ENCODE peak calls at places on chromosome 6, in six cellular contexts. O, I, U, M, Y and K are unnamed samples.
A peak's percentile ranks its signal among the peaks of the same experiment; 100 is the strongest.

GRCh38 chr6:1201547-1202200 is 110.2 kb upstream of the FOXQ1 start:
- DNase-seq in O (no peak), I (no peak), U (no peak), M (no peak), Y (no peak), K (no peak)

GRCh38 chr6:26322645-26323482 is 42.1 kb upstream of the BTN3A2 start:
- DNase-seq in O (no peak), I (no peak), U (no peak), M (peak; percentile 83), Y (peak; percentile 21), K (peak; percentile 44)

GRCh38 chr6:31203345-31203979 is 33.0 kb upstream of the POU5F1 start:
- DNase-seq in O (no peak), I (no peak), U (no peak), M (peak; percentile 66), Y (peak; percentile 53), K (peak; percentile 96)

GRCh38 chr6:150767585-150768164 is 97.8 kb upstream of the MTHFD1L start:
- DNase-seq in O (no peak), I (no peak), U (no peak), M (no peak), Y (no peak), K (no peak)

GRCh38 chr6:139369568-139370046 is 4.8 kb downstream of the CITED2 start:
- DNase-seq in O (no peak), I (no peak), U (no peak), M (no peak), Y (peak; percentile 35), K (peak; percentile 23)

GRCh38 chr6:109978174-109979032 is at the start of gene GPR6:
- DNase-seq in O (no peak), I (peak; percentile 26), U (no peak), M (peak; percentile 46), Y (peak; percentile 16), K (peak; percentile 80)

GRCh38 chr6:127690092-127690491 is 113.1 kb downstream of the C6orf58 start:
- DNase-seq in O (no peak), I (no peak), U (no peak), M (no peak), Y (no peak), K (peak; percentile 28)

GRCh38 chr6:42618686-42619085 is 54.9 kb downstream of the UBR2 start:
- DNase-seq in O (no peak), I (no peak), U (no peak), M (no peak), Y (no peak), K (no peak)

GRCh38 chr6:169642455-169642854 is 59.4 kb downstream of the WDR27 start:
- DNase-seq in O (no peak), I (no peak), U (no peak), M (no peak), Y (no peak), K (no peak)

GRCh38 chr6:19356692-19357091 is 480.5 kb upstream of the ID4 start:
- DNase-seq in O (no peak), I (no peak), U (no peak), M (no peak), Y (no peak), K (no peak)

GRCh38 chr6:56832225-56832624 is 122.7 kb upstream of the BEND6 start:
- DNase-seq in O (no peak), I (no peak), U (no peak), M (no peak), Y (no peak), K (no peak)

GRCh38 chr6:10412948-10413849 is 1.7 kb downstream of the TFAP2A start:
- DNase-seq in O (no peak), I (no peak), U (no peak), M (no peak), Y (no peak), K (peak; percentile 42)

GRCh38 chr6:157822221-157823000 is 635 bp upstream of the SNX9 start:
- DNase-seq in O (no peak), I (no peak), U (no peak), M (peak; percentile 28), Y (no peak), K (no peak)

GRCh38 chr6:118514689-118515088 is 33.4 kb upstream of the PLN start:
- DNase-seq in O (no peak), I (no peak), U (no peak), M (no peak), Y (no peak), K (no peak)